ENCODE peak calls at places on chromosomes 4 and X, in six cellular contexts. Y, X, U, N, Q and P are unnamed samples.

GRCh38 chr4:138576684-138577083 is 334.5 kb upstream of the SLC7A11 start:
- DNase-seq in Y (peak; percentile 47), X (no peak), U (no peak), N (peak; percentile 4), Q (no peak), P (peak; percentile 58)

GRCh38 chr4:176066757-176067156 is 1.1 kb downstream of the WDR17 start:
- DNase-seq in Y (no peak), X (no peak), U (no peak), N (no peak), Q (no peak), P (no peak)

GRCh38 chr4:133759428-133759827 is 442.2 kb downstream of the PABPC4L start:
- DNase-seq in Y (no peak), X (no peak), U (no peak), N (no peak), Q (no peak), P (no peak)

GRCh38 chr4:96315815-96316214 is 475.9 kb downstream of the PDHA2 start:
- DNase-seq in Y (peak; percentile 6), X (no peak), U (no peak), N (no peak), Q (peak; percentile 4), P (no peak)

GRCh38 chr4:81776794-81777193 is 305.1 kb upstream of the RASGEF1B start:
- DNase-seq in Y (no peak), X (no peak), U (no peak), N (no peak), Q (no peak), P (no peak)

GRCh38 chrX:77731821-77732419 is 54.1 kb downstream of the ATRX start:
- DNase-seq in Y (no peak), X (no peak), U (no peak), N (no peak), Q (no peak), P (no peak)

GRCh38 chr4:657338-658030 is 16.6 kb downstream of the ATP5ME start:
- DNase-seq in Y (no peak), X (no peak), U (peak; percentile 47), N (no peak), Q (peak; percentile 20), P (no peak)

GRCh38 chr4:108794136-108794535 is 31.3 kb upstream of the ETNPPL start:
- DNase-seq in Y (peak; percentile 79), X (no peak), U (no peak), N (no peak), Q (peak; percentile 34), P (no peak)

GRCh38 chr4:174080361-174080760 is 203.1 kb downstream of the FBXO8 start:
- DNase-seq in Y (no peak), X (no peak), U (no peak), N (no peak), Q (peak; percentile 79), P (no peak)

GRCh38 chr4:107751670-107752069 is 31.6 kb upstream of the PAPSS1 start:
- DNase-seq in Y (no peak), X (no peak), U (no peak), N (no peak), Q (no peak), P (no peak)

GRCh38 chr4:95027906-95028618 is 270.3 kb downstream of the BMPR1B start:
- DNase-seq in Y (no peak), X (no peak), U (no peak), N (no peak), Q (no peak), P (peak; percentile 18)

GRCh38 chr4:70997068-70997467 is 3.6 kb downstream of the DCK start:
- DNase-seq in Y (no peak), X (no peak), U (no peak), N (no peak), Q (no peak), P (no peak)

GRCh38 chr4:37816719-37817118 is 9.8 kb upstream of the PGM2 start:
- DNase-seq in Y (no peak), X (no peak), U (no peak), N (no peak), Q (no peak), P (no peak)

GRCh38 chr4:169810325-169811323 is 52.9 kb upstream of the HPF1 start:
- DNase-seq in Y (peak; percentile 69), X (no peak), U (no peak), N (peak; percentile 61), Q (peak; percentile 96), P (peak; percentile 75)

GRCh38 chr4:55491486-55491885 is 55.2 kb downstream of the CLOCK start:
- DNase-seq in Y (peak; percentile 37), X (no peak), U (no peak), N (no peak), Q (peak; percentile 64), P (no peak)

GRCh38 chr4:126396121-126396520 is 1081.4 kb downstream of the FAT4 start:
- DNase-seq in Y (no peak), X (no peak), U (no peak), N (no peak), Q (no peak), P (no peak)

GRCh38 chrX:150438165-150438564 is 75.0 kb downstream of the MAMLD1 start:
- DNase-seq in Y (no peak), X (no peak), U (no peak), N (no peak), Q (peak; percentile 35), P (no peak)

GRCh38 chr4:61199869-61200194 is 294 bp upstream of the ADGRL3 start:
- DNase-seq in Y (no peak), X (no peak), U (no peak), N (no peak), Q (no peak), P (peak; percentile 55)
- H3K4me3 ChIP-seq in Y (no peak overlapping the region), X (peak overlapping the region; percentile 58), U (peak overlapping the region; percentile 92), N (peak overlapping the region; percentile 44), Q (peak overlapping the region; percentile 69), P (peak overlapping the region; percentile 58)

GRCh38 chrX:68363984-68364383 is 69.3 kb downstream of the OPHN1 start:
- DNase-seq in Y (no peak), X (no peak), U (no peak), N (no peak), Q (no peak), P (no peak)

GRCh38 chrX:68355629-68355920 is 77.7 kb downstream of the OPHN1 start:
- DNase-seq in Y (no peak), X (no peak), U (no peak), N (no peak), Q (no peak), P (no peak)

GRCh38 chrX:68354869-68355628 is 78.2 kb downstream of the OPHN1 start:
- DNase-seq in Y (peak; percentile 20), X (no peak), U (no peak), N (no peak), Q (peak; percentile 16), P (no peak)

GRCh38 chrX:68358679-68359078 is 74.6 kb downstream of the OPHN1 start:
- DNase-seq in Y (peak; percentile 9), X (no peak), U (no peak), N (no peak), Q (no peak), P (no peak)
- H3K4me3 ChIP-seq in Y (no peak overlapping the region), X (no peak overlapping the region), U (no peak overlapping the region), N (no peak overlapping the region), Q (no peak overlapping the region), P (no peak overlapping the region)

GRCh38 chr4:93829531-93830089 is 1.1 kb downstream of the ATOH1 start:
- DNase-seq in Y (no peak), X (no peak), U (no peak), N (no peak), Q (no peak), P (no peak)
- H3K4me3 ChIP-seq in Y (no peak overlapping the region), X (peak overlapping the region; percentile 38), U (no peak overlapping the region), N (no peak overlapping the region), Q (no peak overlapping the region), P (peak overlapping the region; percentile 36)

GRCh38 chrX:129525162-129525561 is 1.9 kb upstream of the SMARCA1 start:
- DNase-seq in Y (no peak), X (no peak), U (no peak), N (no peak), Q (no peak), P (no peak)

GRCh38 chrX:129524250-129524850 is 1.1 kb upstream of the SMARCA1 start:
- DNase-seq in Y (no peak), X (no peak), U (no peak), N (no peak), Q (peak; percentile 23), P (no peak)

GRCh38 chrX:129520151-129520550 is 3.1 kb downstream of the SMARCA1 start:
- DNase-seq in Y (no peak), X (no peak), U (no peak), N (no peak), Q (no peak), P (no peak)

GRCh38 chrX:129523076-129524055 is at the start of gene SMARCA1:
- DNase-seq in Y (peak; percentile 70), X (no peak), U (peak; percentile 66), N (peak; percentile 67), Q (peak; percentile 80), P (peak; percentile 77)

GRCh38 chrX:129522184-129523059 is 868 bp downstream of the SMARCA1 start:
- DNase-seq in Y (peak; percentile 69), X (no peak), U (peak; percentile 59), N (peak; percentile 55), Q (peak; percentile 87), P (peak; percentile 87)
- H3K4me3 ChIP-seq in Y (peak overlapping the region; percentile 78), X (peak overlapping the region; percentile 74), U (peak overlapping the region; percentile 79), N (peak overlapping the region; percentile 100), Q (peak overlapping the region; percentile 86), P (peak overlapping the region; percentile 94)

GRCh38 chrX:46574941-46575381 is 1.4 kb downstream of the CHST7 start:
- DNase-seq in Y (peak; percentile 35), X (no peak), U (no peak), N (no peak), Q (peak; percentile 39), P (peak; percentile 51)
- H3K4me3 ChIP-seq in Y (peak overlapping the region; percentile 62), X (peak overlapping the region; percentile 58), U (no peak overlapping the region), N (peak overlapping the region; percentile 76), Q (peak overlapping the region; percentile 68), P (peak overlapping the region; percentile 66)

GRCh38 chrX:2967584-2967983 is 38.4 kb upstream of the ARSD start:
- DNase-seq in Y (no peak), X (no peak), U (no peak), N (no peak), Q (no peak), P (no peak)
- H3K4me3 ChIP-seq in Y (no peak overlapping the region), X (no peak overlapping the region), U (no peak overlapping the region), N (no peak overlapping the region), Q (peak overlapping the region; percentile 76), P (no peak overlapping the region)

GRCh38 chr4:41795796-41796195 is 47.3 kb upstream of the PHOX2B start:
- DNase-seq in Y (no peak), X (no peak), U (no peak), N (no peak), Q (no peak), P (no peak)
- H3K4me3 ChIP-seq in Y (no peak overlapping the region), X (no peak overlapping the region), U (no peak overlapping the region), N (no peak overlapping the region), Q (no peak overlapping the region), P (no peak overlapping the region)

GRCh38 chrX:98407526-98408049 is 1523.9 kb downstream of the RPA4 start:
- DNase-seq in Y (no peak), X (no peak), U (no peak), N (no peak), Q (no peak), P (no peak)

GRCh38 chrX:98412058-98412457 is 1528.3 kb downstream of the RPA4 start:
- DNase-seq in Y (no peak), X (no peak), U (no peak), N (no peak), Q (no peak), P (no peak)
- H3K4me3 ChIP-seq in Y (no peak overlapping the region), X (no peak overlapping the region), U (no peak overlapping the region), N (no peak overlapping the region), Q (no peak overlapping the region), P (no peak overlapping the region)